ENCODE peak calls at places on chromosomes 16 and 17, in ten cellular contexts. R, H, O, V, I, E, J, P, T and Z are unnamed samples.

GRCh38 chr17:12282056-12282455 is 261.4 kb downstream of the MAP2K4 start:
- DNase-seq in E (peak; percentile 12), I (no peak), P (peak; percentile 4), J (no peak), T (no peak), R (no peak), V (peak; percentile 78), O (no peak), H (no peak), Z (no peak)

GRCh38 chr17:74271902-74272563 is 2.0 kb upstream of the DNAI2 start:
- DNase-seq in E (no peak), O (no peak), T (peak; percentile 36), R (no peak), H (no peak), P (no peak), J (peak; percentile 27), I (no peak), V (no peak), Z (no peak)

GRCh38 chr16:11955713-11956123 is 9.3 kb upstream of the TNFRSF17 start:
- DNase-seq in T (no peak), R (no peak), P (peak; percentile 97), V (peak; percentile 98), E (peak; percentile 94), O (no peak), I (no peak), J (peak; percentile 77), H (no peak), Z (no peak)

GRCh38 chr17:28711723-28712036 is at the start of gene PROCA1:
- DNase-seq in R (peak; percentile 61), J (no peak), E (no peak), T (no peak), P (no peak), H (no peak), I (no peak), O (no peak), V (no peak), Z (no peak)

GRCh38 chr17:50088952-50089825 is 6.0 kb upstream of the PDK2 start:
- DNase-seq in P (no peak), I (no peak), E (no peak), J (no peak), V (no peak), H (no peak), T (no peak), O (no peak), R (no peak), Z (no peak)

GRCh38 chr17:79777166-79777843 is 643 bp upstream of the CBX2 start:
- DNase-seq in O (peak; percentile 88), J (peak; percentile 66), P (no peak), H (no peak), V (peak; percentile 19), E (no peak), T (no peak), I (no peak), R (peak; percentile 67), Z (no peak)

GRCh38 chr16:85765767-85766166 is 14.9 kb upstream of the C16orf74 start:
- DNase-seq in I (no peak), H (no peak), P (no peak), O (no peak), J (no peak), V (no peak), T (no peak), R (no peak), E (no peak), Z (no peak)

GRCh38 chr16:57477531-57478202 is 8.6 kb downstream of the DOK4 start:
- DNase-seq in I (no peak), R (no peak), V (no peak), E (no peak), T (no peak), H (no peak), J (no peak), P (no peak), O (no peak), Z (no peak)

GRCh38 chr17:78126895-78127239 is 1.7 kb downstream of the TMC6 start:
- DNase-seq in E (no peak), H (no peak), I (no peak), O (no peak), P (no peak), J (no peak), T (no peak), R (no peak), V (no peak), Z (no peak)

GRCh38 chr16:51035110-51035498 is 116.0 kb downstream of the SALL1 start:
- DNase-seq in O (no peak), I (no peak), H (no peak), E (no peak), J (no peak), T (no peak), V (no peak), P (no peak), R (no peak), Z (no peak)

GRCh38 chr16:6122401-6122800 is 1024.8 kb upstream of the EEF2KMT start:
- DNase-seq in T (no peak), R (no peak), J (no peak), H (no peak), P (no peak), E (no peak), I (no peak), O (no peak), V (no peak), Z (peak; percentile 69)

GRCh38 chr16:84055366-84055765 is 12.8 kb upstream of the SLC38A8 start:
- DNase-seq in H (no peak), O (no peak), P (no peak), R (peak; percentile 8), V (no peak), I (peak; percentile 47), T (no peak), J (peak; percentile 18), E (no peak), Z (no peak)

GRCh38 chr17:65485388-65486299 is 75.8 kb downstream of the AXIN2 start:
- DNase-seq in E (no peak), R (no peak), J (peak; percentile 93), O (no peak), I (no peak), P (no peak), V (no peak), H (no peak), T (no peak), Z (no peak)

GRCh38 chr16:47920709-47921108 is 235.1 kb downstream of the ABCC12 start:
- DNase-seq in H (no peak), J (no peak), I (no peak), V (no peak), T (no peak), R (no peak), O (no peak), P (no peak), E (no peak), Z (no peak)

GRCh38 chr17:55023626-55024025 is 55.1 kb downstream of the STXBP4 start:
- DNase-seq in V (peak; percentile 45), T (no peak), I (no peak), P (no peak), R (no peak), H (no peak), O (no peak), E (no peak), J (peak; percentile 65), Z (no peak)
- TF ChIP-seq CTCF in V (no peak), T (no peak), I (no peak), P (no peak), R (no peak), H (no peak), O (no peak), E (no peak), J (no peak), Z (no peak)

GRCh38 chr17:35723735-35724134 is 7.7 kb upstream of the RASL10B start:
- DNase-seq in H (no peak), J (no peak), I (no peak), P (no peak), R (no peak), V (no peak), E (no peak), O (no peak), T (no peak), Z (no peak)

GRCh38 chr17:35726609-35727460 is 4.6 kb upstream of the RASL10B start:
- DNase-seq in E (peak; percentile 69), H (no peak), T (peak; percentile 65), I (peak; percentile 39), O (peak; percentile 58), J (peak; percentile 94), R (no peak), V (peak; percentile 89), P (peak; percentile 69), Z (peak; percentile 43)

GRCh38 chr17:35725058-35725457 is 6.4 kb upstream of the RASL10B start:
- DNase-seq in V (no peak), I (no peak), H (no peak), P (no peak), R (no peak), O (no peak), E (no peak), T (no peak), J (no peak), Z (no peak)

GRCh38 chr17:35727635-35728034 is 3.8 kb upstream of the RASL10B start:
- DNase-seq in P (no peak), H (no peak), V (no peak), R (no peak), O (no peak), J (no peak), T (no peak), I (no peak), E (no peak), Z (no peak)

GRCh38 chr17:35725917-35726608 is 5.4 kb upstream of the RASL10B start:
- DNase-seq in E (no peak), H (no peak), P (peak; percentile 32), O (no peak), T (no peak), R (no peak), J (peak; percentile 59), V (no peak), I (no peak), Z (no peak)
- TF ChIP-seq CTCF in E (no peak), H (no peak), P (no peak), O (no peak), T (no peak), R (no peak), J (no peak), V (no peak), I (no peak), Z (no peak)

DNA sequence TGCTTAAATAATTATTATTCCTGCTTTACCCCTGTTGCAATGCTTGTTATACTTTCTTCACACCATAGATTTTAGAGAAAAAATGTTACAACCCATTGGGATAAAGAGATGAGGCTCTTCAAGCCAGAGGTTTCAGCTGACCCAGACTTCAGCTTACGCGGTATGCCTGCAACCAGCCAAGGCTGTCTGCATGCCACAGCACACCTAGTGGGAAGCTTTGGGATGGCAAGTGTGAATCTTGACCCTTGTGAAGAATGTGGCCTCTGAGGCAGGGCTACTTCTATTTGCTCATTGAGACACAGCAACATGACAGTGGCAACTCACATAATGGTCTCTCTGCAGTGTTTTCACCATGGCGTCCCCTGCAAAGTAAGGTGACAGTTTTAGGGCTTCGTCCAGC is 193.9 kb upstream of the PIRT start:
- DNase-seq in J (no peak), O (peak; percentile 83), R (no peak), E (no peak), V (no peak), T (no peak), H (no peak), I (no peak), P (no peak), Z (no peak)
- TF ChIP-seq CTCF in J (no peak), O (peak; percentile 78), R (no peak), E (no peak), V (peak; percentile 17), T (no peak), H (no peak), I (no peak), P (no peak), Z (no peak)

DNA sequence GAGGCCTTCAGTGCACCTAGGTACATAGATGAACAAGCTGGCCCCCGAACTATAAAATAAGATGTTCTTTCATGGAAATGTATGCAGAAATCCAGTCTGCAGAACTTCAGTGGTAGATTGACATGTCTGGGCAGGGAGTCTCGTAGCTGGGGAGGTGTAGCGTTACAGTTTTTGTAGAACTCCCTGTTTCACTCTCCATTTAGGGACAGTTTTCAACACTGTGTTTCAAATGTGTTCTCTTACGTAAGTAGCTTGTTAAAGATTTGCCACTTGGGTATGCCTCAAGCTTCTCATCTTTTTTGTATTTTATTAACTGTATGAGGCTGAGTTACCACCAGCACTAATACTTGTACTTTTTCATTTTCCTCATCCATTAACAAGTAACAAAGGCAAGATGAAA is 46.6 kb downstream of the PLD6 start:
- DNase-seq in R (no peak), V (no peak), O (no peak), H (no peak), I (no peak), J (no peak), E (no peak), P (no peak), T (no peak), Z (no peak)
- TF ChIP-seq CTCF in R (no peak), V (no peak), O (no peak), H (no peak), I (no peak), J (no peak), E (no peak), P (no peak), T (no peak), Z (no peak)